ENCODE peak calls at places on chromosomes 4 and X, in five cellular contexts. H, Q, D, J and K are unnamed samples.

GRCh38 chr4:113146876-113147358 is 97.5 kb downstream of the ANK2 start:
- DNase-seq in H (peak; percentile 39), Q (no peak), D (no peak), J (no peak), K (no peak)

GRCh38 chr4:75892508-75892907 is 9.7 kb downstream of the PPEF2 start:
- DNase-seq in H (no peak), Q (no peak), D (no peak), J (peak; percentile 5), K (no peak)

GRCh38 chr4:8836664-8837171 is 34.9 kb downstream of the HMX1 start:
- DNase-seq in H (no peak), Q (no peak), D (no peak), J (no peak), K (no peak)

GRCh38 chr4:151198748-151199147 is 78.2 kb upstream of the PRSS48 start:
- DNase-seq in H (no peak), Q (no peak), D (peak; percentile 57), J (no peak), K (no peak)

GRCh38 chr4:74531952-74532794 is 87.2 kb downstream of the AREG start:
- DNase-seq in H (no peak), Q (no peak), D (peak; percentile 96), J (peak; percentile 90), K (no peak)

GRCh38 chr4:175412744-175413143 is 399.3 kb downstream of the GPM6A start:
- DNase-seq in H (no peak), Q (no peak), D (peak; percentile 66), J (no peak), K (no peak)

GRCh38 chrX:35439692-35440091 is 358.4 kb upstream of the MAGEB16 start:
- DNase-seq in H (no peak), Q (no peak), D (no peak), J (peak; percentile 22), K (no peak)

GRCh38 chr4:3717241-3717640 is 48.9 kb upstream of the ADRA2C start:
- DNase-seq in H (no peak), Q (no peak), D (no peak), J (no peak), K (no peak)

GRCh38 chr4:91758487-91758886 is 545.3 kb upstream of the GRID2 start:
- DNase-seq in H (no peak), Q (no peak), D (peak; percentile 84), J (no peak), K (no peak)

GRCh38 chrX:70426286-70427278 is 3.5 kb downstream of the GDPD2 start:
- DNase-seq in H (no peak), Q (no peak), D (no peak), J (no peak), K (no peak)

GRCh38 chr4:99321241-99322191 is at the start of gene ADH1B:
- DNase-seq in H (peak; percentile 11), Q (no peak), D (no peak), J (no peak), K (no peak)

GRCh38 chr4:52748432-52748831 is 2.8 kb downstream of the ERVMER34-1 start:
- DNase-seq in H (no peak), Q (no peak), D (no peak), J (no peak), K (no peak)

GRCh38 chrX:51641421-51642021 is 22.8 kb upstream of the CENPVL3 start:
- DNase-seq in H (peak; percentile 13), Q (peak; percentile 58), D (peak; percentile 72), J (peak; percentile 39), K (no peak)

GRCh38 chr4:169351860-169352259 is 81.1 kb upstream of the SH3RF1 start:
- DNase-seq in H (peak; percentile 66), Q (no peak), D (peak; percentile 80), J (no peak), K (no peak)

GRCh38 chrX:79243691-79244090 is 99.2 kb downstream of the GPR174 start:
- DNase-seq in H (no peak), Q (no peak), D (no peak), J (no peak), K (no peak)

GRCh38 chr4:16262188-16262587 is 35.9 kb upstream of the TAPT1 start:
- DNase-seq in H (no peak), Q (no peak), D (no peak), J (no peak), K (no peak)

GRCh38 chrX:43002526-43003203 is 224.7 kb upstream of the PPP1R2C start:
- DNase-seq in H (no peak), Q (no peak), D (no peak), J (no peak), K (no peak)